ENCODE peak calls at places on chromosomes 12 and 14, in seven cellular contexts. L, Q, D, O, Y, G and H are unnamed samples.

GRCh38 chr12:93563807-93564538 is 8.5 kb upstream of the SOCS2 start:
- DNase-seq in L (peak; percentile 44), Q (no peak), D (peak; percentile 45), O (no peak), Y (no peak), G (peak; percentile 53), H (no peak)

GRCh38 chr14:91367173-91368171 is 50.1 kb downstream of the CCDC88C start:
- DNase-seq in L (no peak), Q (no peak), D (no peak), O (peak; percentile 52), Y (no peak), G (peak; percentile 66), H (no peak)

GRCh38 chr14:30610719-30611388 is 11.3 kb upstream of the SCFD1 start:
- DNase-seq in L (peak; percentile 46), Q (peak; percentile 92), D (peak; percentile 78), O (no peak), Y (peak; percentile 22), G (peak; percentile 81), H (no peak)

GRCh38 chr14:83255727-83256090 is 1722.1 kb upstream of the SEL1L start:
- DNase-seq in L (no peak), Q (no peak), D (no peak), O (no peak), Y (no peak), G (no peak), H (no peak)

GRCh38 chr14:92473261-92473946 is 40.2 kb upstream of the RIN3 start:
- DNase-seq in L (peak; percentile 91), Q (no peak), D (peak; percentile 97), O (no peak), Y (peak; percentile 58), G (peak; percentile 75), H (no peak)

GRCh38 chr14:72634910-72635647 is 258.8 kb downstream of the DPF3 start:
- DNase-seq in L (no peak), Q (no peak), D (no peak), O (no peak), Y (no peak), G (no peak), H (no peak)

GRCh38 chr14:85024931-85025330 is 505.0 kb upstream of the FLRT2 start:
- DNase-seq in L (peak; percentile 1), Q (no peak), D (peak; percentile 43), O (no peak), Y (peak; percentile 19), G (no peak), H (no peak)

GRCh38 chr12:69685810-69686209 is 13.3 kb downstream of the BEST3 start:
- DNase-seq in L (peak; percentile 81), Q (no peak), D (peak; percentile 92), O (no peak), Y (no peak), G (peak; percentile 81), H (no peak)

GRCh38 chr12:126891789-126892188 is 1375.2 kb upstream of the TMEM132C start:
- DNase-seq in L (no peak), Q (no peak), D (no peak), O (no peak), Y (no peak), G (no peak), H (no peak)